ENCODE peak calls at places on chromosome 1, in ten cellular contexts. O is T-helper 17 cell, J is ovary, Q is cerebellar cortex, I is EL, C is thoracic aorta, K is IMR-90, L is glutamatergic neuron, D is hypothalamus, M is iris pigment epithelial cell. W is an unnamed sample.

GRCh38 chr1:245575710-245576109 is 420.9 kb downstream of the KIF26B start:
- DNase-seq in O (no peak), J (no peak), Q (no peak), I (no peak), C (no peak), K (peak), L (no peak), D (no peak), M (peak), W (no peak)

GRCh38 chr1:8374356-8374755 is 56.4 kb downstream of the SLC45A1 start:
- DNase-seq in O (no peak), J (no peak), Q (no peak), I (no peak), C (no peak), K (no peak), L (no peak), D (no peak), M (peak), W (no peak)

GRCh38 chr1:18556364-18556763 is 74.3 kb upstream of the PAX7 start:
- DNase-seq in O (no peak), J (no peak), Q (peak), I (peak), C (no peak), K (peak), L (no peak), D (no peak), M (peak), W (peak)

GRCh38 chr1:38235705-38236104 is 189.1 kb upstream of the POU3F1 start:
- DNase-seq in O (no peak), J (no peak), Q (no peak), I (peak), C (no peak), K (peak), L (no peak), D (no peak), M (peak), W (peak)

GRCh38 chr1:173042806-173043205 is 7.9 kb downstream of the TNFSF18 start:
- DNase-seq in O (no peak), J (no peak), Q (no peak), I (peak), C (no peak), K (no peak), L (no peak), D (no peak), M (peak), W (peak)

GRCh38 chr1:237859014-237859413 is 31.7 kb downstream of the ZP4 start:
- DNase-seq in O (no peak), J (no peak), Q (no peak), I (no peak), C (no peak), K (no peak), L (no peak), D (no peak), M (no peak), W (no peak)

GRCh38 chr1:225911207-225912130 is 12.6 kb downstream of the PYCR2 start:
- DNase-seq in O (peak), J (peak), Q (no peak), I (peak), C (no peak), K (peak), L (peak), D (peak), M (peak), W (no peak)

GRCh38 chr1:168004531-168004930 is 67.7 kb upstream of the MPC2 start:
- DNase-seq in O (no peak), J (no peak), Q (no peak), I (no peak), C (no peak), K (no peak), L (no peak), D (peak), M (no peak), W (no peak)

GRCh38 chr1:116508090-116508983 is 62.5 kb downstream of the CD58 start:
- DNase-seq in O (no peak), J (no peak), Q (no peak), I (no peak), C (no peak), K (no peak), L (no peak), D (no peak), M (no peak), W (peak)

GRCh38 chr1:2468540-2468939 is 7.5 kb upstream of the PLCH2 start:
- DNase-seq in O (no peak), J (no peak), Q (no peak), I (no peak), C (no peak), K (no peak), L (no peak), D (no peak), M (no peak), W (no peak)

GRCh38 chr1:226064168-226064815 is 1.8 kb downstream of the H3-3A start:
- DNase-seq in O (no peak), J (no peak), Q (peak), I (peak), C (no peak), K (no peak), L (no peak), D (no peak), M (no peak), W (peak)

GRCh38 chr1:46615735-46616134 is 876 bp downstream of the MOB3C start:
- DNase-seq in O (no peak), J (no peak), Q (no peak), I (peak), C (no peak), K (no peak), L (no peak), D (no peak), M (no peak), W (no peak)

GRCh38 chr1:204318324-204318723 is 41.4 kb downstream of the PLEKHA6 start:
- DNase-seq in O (no peak), J (no peak), Q (no peak), I (no peak), C (no peak), K (no peak), L (no peak), D (no peak), M (no peak), W (no peak)

GRCh38 chr1:212161231-212161781 is 123.9 kb upstream of the PPP2R5A start:
- DNase-seq in O (no peak), J (no peak), Q (no peak), I (peak), C (no peak), K (peak), L (no peak), D (no peak), M (peak), W (peak)

GRCh38 chr1:158019177-158019868 is 25.9 kb downstream of the KIRREL1 start:
- DNase-seq in O (no peak), J (peak), Q (peak), I (peak), C (no peak), K (peak), L (no peak), D (no peak), M (peak), W (peak)